ENCODE peak calls at places on chromosomes 1 and 21, in eight cellular contexts. One of them, this sample, is unnamed.

GRCh38 chr1:232904566-232904965 is 45.8 kb upstream of the NTPCR start:
- DNase-seq in stimulated activated CD8-positive, alpha-beta memory T cell treated with anti-CD3 and anti-CD28 coated beads, Interleukin-2, amount 100 ng/mL, for 1 hour: no peak
- DNase-seq in T-helper 1 cell: no peak
- DNase-seq in fibroblast of the conjunctiva: no peak
- DNase-seq in mesenchymal stem cell: peak; percentile 84
- DNase-seq in GM23248: peak; percentile 87
- DNase-seq in lower leg skin: no peak
- DNase-seq in GM04503: peak; percentile 44
- DNase-seq in this sample: peak; percentile 40

GRCh38 chr1:19067187-19067911 is 110.9 kb upstream of the IFFO2 start:
- DNase-seq in GM23248: no peak
- DNase-seq in T-helper 1 cell: no peak
- DNase-seq in mesenchymal stem cell: no peak
- DNase-seq in lower leg skin: no peak
- DNase-seq in GM04503: no peak
- DNase-seq in stimulated activated CD8-positive, alpha-beta memory T cell treated with anti-CD3 and anti-CD28 coated beads, Interleukin-2, amount 100 ng/mL, for 1 hour: no peak
- DNase-seq in fibroblast of the conjunctiva: no peak
- DNase-seq in this sample: peak; percentile 54

GRCh38 chr21:41557884-41558283 is 49.9 kb upstream of the TMPRSS2 start:
- DNase-seq in fibroblast of the conjunctiva: no peak
- DNase-seq in mesenchymal stem cell: no peak
- DNase-seq in GM23248: no peak
- DNase-seq in GM04503: no peak
- DNase-seq in T-helper 1 cell: no peak
- DNase-seq in stimulated activated CD8-positive, alpha-beta memory T cell treated with anti-CD3 and anti-CD28 coated beads, Interleukin-2, amount 100 ng/mL, for 1 hour: no peak
- DNase-seq in lower leg skin: no peak
- DNase-seq in this sample: no peak

GRCh38 chr21:44955141-44955802 is 15.4 kb downstream of the SLX9 start:
- DNase-seq in stimulated activated CD8-positive, alpha-beta memory T cell treated with anti-CD3 and anti-CD28 coated beads, Interleukin-2, amount 100 ng/mL, for 1 hour: no peak
- DNase-seq in fibroblast of the conjunctiva: no peak
- DNase-seq in GM23248: no peak
- DNase-seq in lower leg skin: no peak
- DNase-seq in mesenchymal stem cell: peak; percentile 65
- DNase-seq in GM04503: no peak
- DNase-seq in T-helper 1 cell: no peak
- DNase-seq in this sample: no peak

GRCh38 chr1:209534496-209535250 is 48.8 kb upstream of the CAMK1G start:
- DNase-seq in GM23248: no peak
- DNase-seq in lower leg skin: no peak
- DNase-seq in T-helper 1 cell: no peak
- DNase-seq in stimulated activated CD8-positive, alpha-beta memory T cell treated with anti-CD3 and anti-CD28 coated beads, Interleukin-2, amount 100 ng/mL, for 1 hour: no peak
- DNase-seq in mesenchymal stem cell: no peak
- DNase-seq in GM04503: no peak
- DNase-seq in fibroblast of the conjunctiva: no peak
- DNase-seq in this sample: no peak

GRCh38 chr1:47729685-47730084 is 267.5 kb downstream of the TRABD2B start:
- DNase-seq in T-helper 1 cell: no peak
- DNase-seq in lower leg skin: no peak
- DNase-seq in mesenchymal stem cell: no peak
- DNase-seq in GM04503: no peak
- DNase-seq in stimulated activated CD8-positive, alpha-beta memory T cell treated with anti-CD3 and anti-CD28 coated beads, Interleukin-2, amount 100 ng/mL, for 1 hour: no peak
- DNase-seq in fibroblast of the conjunctiva: no peak
- DNase-seq in GM23248: no peak
- DNase-seq in this sample: no peak

GRCh38 chr1:87061742-87062156 is 147.3 kb downstream of the HS2ST1 start:
- DNase-seq in GM23248: peak; percentile 69
- DNase-seq in GM04503: no peak
- DNase-seq in mesenchymal stem cell: peak; percentile 24
- DNase-seq in stimulated activated CD8-positive, alpha-beta memory T cell treated with anti-CD3 and anti-CD28 coated beads, Interleukin-2, amount 100 ng/mL, for 1 hour: no peak
- DNase-seq in lower leg skin: no peak
- DNase-seq in T-helper 1 cell: no peak
- DNase-seq in fibroblast of the conjunctiva: peak; percentile 6
- DNase-seq in this sample: peak; percentile 39

GRCh38 chr1:190738321-190738720 is 260.7 kb upstream of the BRINP3 start:
- DNase-seq in GM04503: no peak
- DNase-seq in mesenchymal stem cell: no peak
- DNase-seq in GM23248: peak; percentile 0
- DNase-seq in fibroblast of the conjunctiva: no peak
- DNase-seq in stimulated activated CD8-positive, alpha-beta memory T cell treated with anti-CD3 and anti-CD28 coated beads, Interleukin-2, amount 100 ng/mL, for 1 hour: no peak
- DNase-seq in T-helper 1 cell: no peak
- DNase-seq in lower leg skin: no peak
- DNase-seq in this sample: no peak

GRCh38 chr1:44826375-44827196 is 16.5 kb downstream of the PTCH2 start:
- DNase-seq in mesenchymal stem cell: no peak
- DNase-seq in lower leg skin: no peak
- DNase-seq in GM04503: no peak
- DNase-seq in T-helper 1 cell: no peak
- DNase-seq in GM23248: no peak
- DNase-seq in fibroblast of the conjunctiva: no peak
- DNase-seq in stimulated activated CD8-positive, alpha-beta memory T cell treated with anti-CD3 and anti-CD28 coated beads, Interleukin-2, amount 100 ng/mL, for 1 hour: no peak
- DNase-seq in this sample: peak; percentile 19

GRCh38 chr1:201376107-201376463 is 1.4 kb downstream of the TNNT2 start:
- DNase-seq in GM23248: no peak
- DNase-seq in stimulated activated CD8-positive, alpha-beta memory T cell treated with anti-CD3 and anti-CD28 coated beads, Interleukin-2, amount 100 ng/mL, for 1 hour: no peak
- DNase-seq in lower leg skin: no peak
- DNase-seq in mesenchymal stem cell: no peak
- DNase-seq in GM04503: no peak
- DNase-seq in T-helper 1 cell: no peak
- DNase-seq in fibroblast of the conjunctiva: no peak
- DNase-seq in this sample: no peak

GRCh38 chr1:183093821-183094287 is 70.6 kb downstream of the LAMC1 start:
- DNase-seq in GM04503: peak; percentile 82
- DNase-seq in T-helper 1 cell: no peak
- DNase-seq in fibroblast of the conjunctiva: no peak
- DNase-seq in stimulated activated CD8-positive, alpha-beta memory T cell treated with anti-CD3 and anti-CD28 coated beads, Interleukin-2, amount 100 ng/mL, for 1 hour: no peak
- DNase-seq in lower leg skin: no peak
- DNase-seq in mesenchymal stem cell: peak; percentile 73
- DNase-seq in GM23248: peak; percentile 92
- DNase-seq in this sample: peak; percentile 87

GRCh38 chr1:84077476-84078107 is 66.5 kb upstream of the PRKACB start:
- DNase-seq in lower leg skin: peak; percentile 30
- DNase-seq in GM23248: peak; percentile 88
- DNase-seq in GM04503: peak; percentile 27
- DNase-seq in T-helper 1 cell: peak; percentile 33
- DNase-seq in stimulated activated CD8-positive, alpha-beta memory T cell treated with anti-CD3 and anti-CD28 coated beads, Interleukin-2, amount 100 ng/mL, for 1 hour: peak; percentile 50
- DNase-seq in mesenchymal stem cell: peak; percentile 85
- DNase-seq in fibroblast of the conjunctiva: peak; percentile 16
- DNase-seq in this sample: peak; percentile 79

GRCh38 chr1:213661346-213661745 is 326.4 kb upstream of the PROX1 start:
- DNase-seq in lower leg skin: no peak
- DNase-seq in mesenchymal stem cell: no peak
- DNase-seq in T-helper 1 cell: no peak
- DNase-seq in GM04503: no peak
- DNase-seq in stimulated activated CD8-positive, alpha-beta memory T cell treated with anti-CD3 and anti-CD28 coated beads, Interleukin-2, amount 100 ng/mL, for 1 hour: no peak
- DNase-seq in fibroblast of the conjunctiva: no peak
- DNase-seq in GM23248: no peak
- DNase-seq in this sample: no peak

GRCh38 chr1:77412069-77412793 is 130.4 kb downstream of the AK5 start:
- DNase-seq in lower leg skin: no peak
- DNase-seq in stimulated activated CD8-positive, alpha-beta memory T cell treated with anti-CD3 and anti-CD28 coated beads, Interleukin-2, amount 100 ng/mL, for 1 hour: no peak
- DNase-seq in GM04503: no peak
- DNase-seq in GM23248: peak; percentile 48
- DNase-seq in fibroblast of the conjunctiva: no peak
- DNase-seq in mesenchymal stem cell: peak; percentile 18
- DNase-seq in T-helper 1 cell: no peak
- DNase-seq in this sample: peak; percentile 80

GRCh38 chr21:35547946-35548774 is 499.1 kb upstream of the RUNX1 start:
- DNase-seq in stimulated activated CD8-positive, alpha-beta memory T cell treated with anti-CD3 and anti-CD28 coated beads, Interleukin-2, amount 100 ng/mL, for 1 hour: no peak
- DNase-seq in fibroblast of the conjunctiva: no peak
- DNase-seq in T-helper 1 cell: no peak
- DNase-seq in GM23248: no peak
- DNase-seq in mesenchymal stem cell: no peak
- DNase-seq in GM04503: no peak
- DNase-seq in lower leg skin: no peak
- DNase-seq in this sample: no peak

GRCh38 chr1:73909043-73909567 is 288.9 kb downstream of the LRRIQ3 start:
- DNase-seq in T-helper 1 cell: no peak
- DNase-seq in stimulated activated CD8-positive, alpha-beta memory T cell treated with anti-CD3 and anti-CD28 coated beads, Interleukin-2, amount 100 ng/mL, for 1 hour: no peak
- DNase-seq in GM23248: no peak
- DNase-seq in mesenchymal stem cell: no peak
- DNase-seq in fibroblast of the conjunctiva: no peak
- DNase-seq in GM04503: no peak
- DNase-seq in lower leg skin: no peak
- DNase-seq in this sample: no peak

GRCh38 chr1:207069858-207070506 is 16.9 kb downstream of the PFKFB2 start:
- DNase-seq in GM04503: no peak
- DNase-seq in GM23248: no peak
- DNase-seq in mesenchymal stem cell: no peak
- DNase-seq in T-helper 1 cell: no peak
- DNase-seq in fibroblast of the conjunctiva: no peak
- DNase-seq in lower leg skin: no peak
- DNase-seq in stimulated activated CD8-positive, alpha-beta memory T cell treated with anti-CD3 and anti-CD28 coated beads, Interleukin-2, amount 100 ng/mL, for 1 hour: no peak
- DNase-seq in this sample: no peak

GRCh38 chr1:228407118-228408040 is 744 bp upstream of the TRIM11 start:
- DNase-seq in GM04503: no peak
- DNase-seq in stimulated activated CD8-positive, alpha-beta memory T cell treated with anti-CD3 and anti-CD28 coated beads, Interleukin-2, amount 100 ng/mL, for 1 hour: no peak
- DNase-seq in mesenchymal stem cell: no peak
- DNase-seq in T-helper 1 cell: no peak
- DNase-seq in GM23248: peak; percentile 9
- DNase-seq in fibroblast of the conjunctiva: no peak
- DNase-seq in lower leg skin: no peak
- DNase-seq in this sample: peak; percentile 50

GRCh38 chr21:36994501-36995189 is 11.9 kb upstream of the RIPPLY3 start:
- DNase-seq in mesenchymal stem cell: no peak
- DNase-seq in fibroblast of the conjunctiva: no peak
- DNase-seq in T-helper 1 cell: no peak
- DNase-seq in lower leg skin: no peak
- DNase-seq in GM04503: no peak
- DNase-seq in stimulated activated CD8-positive, alpha-beta memory T cell treated with anti-CD3 and anti-CD28 coated beads, Interleukin-2, amount 100 ng/mL, for 1 hour: no peak
- DNase-seq in GM23248: peak; percentile 41
- DNase-seq in this sample: no peak

GRCh38 chr1:182633657-182634281 is 29.6 kb upstream of the RGS16 start:
- DNase-seq in T-helper 1 cell: no peak
- DNase-seq in lower leg skin: no peak
- DNase-seq in stimulated activated CD8-positive, alpha-beta memory T cell treated with anti-CD3 and anti-CD28 coated beads, Interleukin-2, amount 100 ng/mL, for 1 hour: no peak
- DNase-seq in GM04503: no peak
- DNase-seq in mesenchymal stem cell: no peak
- DNase-seq in fibroblast of the conjunctiva: no peak
- DNase-seq in GM23248: no peak
- DNase-seq in this sample: no peak

GRCh38 chr1:171742577-171742922 is 685 bp upstream of the VAMP4 start:
- DNase-seq in mesenchymal stem cell: peak; percentile 61
- DNase-seq in T-helper 1 cell: no peak
- DNase-seq in fibroblast of the conjunctiva: no peak
- DNase-seq in stimulated activated CD8-positive, alpha-beta memory T cell treated with anti-CD3 and anti-CD28 coated beads, Interleukin-2, amount 100 ng/mL, for 1 hour: no peak
- DNase-seq in GM23248: peak; percentile 81
- DNase-seq in GM04503: no peak
- DNase-seq in lower leg skin: peak; percentile 59
- DNase-seq in this sample: peak; percentile 62

GRCh38 chr1:156146749-156147405 is 6.5 kb upstream of the SEMA4A start:
- DNase-seq in GM04503: no peak
- DNase-seq in GM23248: peak; percentile 74
- DNase-seq in lower leg skin: no peak
- DNase-seq in T-helper 1 cell: no peak
- DNase-seq in fibroblast of the conjunctiva: no peak
- DNase-seq in mesenchymal stem cell: peak; percentile 68
- DNase-seq in stimulated activated CD8-positive, alpha-beta memory T cell treated with anti-CD3 and anti-CD28 coated beads, Interleukin-2, amount 100 ng/mL, for 1 hour: no peak
- DNase-seq in this sample: peak; percentile 47

GRCh38 chr1:42935971-42936308 is 22.7 kb downstream of the SLC2A1 start:
- DNase-seq in GM04503: no peak
- DNase-seq in stimulated activated CD8-positive, alpha-beta memory T cell treated with anti-CD3 and anti-CD28 coated beads, Interleukin-2, amount 100 ng/mL, for 1 hour: no peak
- DNase-seq in fibroblast of the conjunctiva: no peak
- DNase-seq in GM23248: no peak
- DNase-seq in mesenchymal stem cell: no peak
- DNase-seq in T-helper 1 cell: no peak
- DNase-seq in lower leg skin: no peak
- DNase-seq in this sample: no peak

GRCh38 chr1:192730206-192730605 is 78.6 kb upstream of the RGS2 start:
- DNase-seq in fibroblast of the conjunctiva: no peak
- DNase-seq in lower leg skin: no peak
- DNase-seq in mesenchymal stem cell: peak; percentile 11
- DNase-seq in T-helper 1 cell: no peak
- DNase-seq in GM04503: no peak
- DNase-seq in GM23248: no peak
- DNase-seq in stimulated activated CD8-positive, alpha-beta memory T cell treated with anti-CD3 and anti-CD28 coated beads, Interleukin-2, amount 100 ng/mL, for 1 hour: no peak
- DNase-seq in this sample: no peak

GRCh38 chr1:15352122-15352957 is 57.3 kb upstream of the EFHD2 start:
- DNase-seq in fibroblast of the conjunctiva: no peak
- DNase-seq in mesenchymal stem cell: peak; percentile 59
- DNase-seq in stimulated activated CD8-positive, alpha-beta memory T cell treated with anti-CD3 and anti-CD28 coated beads, Interleukin-2, amount 100 ng/mL, for 1 hour: no peak
- DNase-seq in T-helper 1 cell: no peak
- DNase-seq in lower leg skin: no peak
- DNase-seq in GM23248: peak; percentile 91
- DNase-seq in GM04503: peak; percentile 53
- DNase-seq in this sample: peak; percentile 91

GRCh38 chr1:20210736-20211405 is 24.6 kb upstream of the PLA2G2C start:
- DNase-seq in mesenchymal stem cell: no peak
- DNase-seq in fibroblast of the conjunctiva: no peak
- DNase-seq in stimulated activated CD8-positive, alpha-beta memory T cell treated with anti-CD3 and anti-CD28 coated beads, Interleukin-2, amount 100 ng/mL, for 1 hour: no peak
- DNase-seq in GM23248: peak; percentile 27
- DNase-seq in GM04503: no peak
- DNase-seq in lower leg skin: no peak
- DNase-seq in T-helper 1 cell: no peak
- DNase-seq in this sample: no peak

GRCh38 chr1:44894591-44894990 is 51.5 kb upstream of the PTCH2 start:
- DNase-seq in fibroblast of the conjunctiva: no peak
- DNase-seq in GM23248: peak; percentile 86
- DNase-seq in lower leg skin: no peak
- DNase-seq in T-helper 1 cell: no peak
- DNase-seq in stimulated activated CD8-positive, alpha-beta memory T cell treated with anti-CD3 and anti-CD28 coated beads, Interleukin-2, amount 100 ng/mL, for 1 hour: no peak
- DNase-seq in mesenchymal stem cell: peak; percentile 90
- DNase-seq in GM04503: peak; percentile 69
- DNase-seq in this sample: peak; percentile 90

GRCh38 chr1:167775178-167775577 is 53.4 kb downstream of the MPZL1 start:
- DNase-seq in fibroblast of the conjunctiva: no peak
- DNase-seq in T-helper 1 cell: no peak
- DNase-seq in GM23248: peak; percentile 56
- DNase-seq in GM04503: no peak
- DNase-seq in stimulated activated CD8-positive, alpha-beta memory T cell treated with anti-CD3 and anti-CD28 coated beads, Interleukin-2, amount 100 ng/mL, for 1 hour: no peak
- DNase-seq in mesenchymal stem cell: peak; percentile 77
- DNase-seq in lower leg skin: no peak
- DNase-seq in this sample: peak; percentile 54

GRCh38 chr1:66333463-66334232 is 200.3 kb upstream of the SGIP1 start:
- DNase-seq in GM04503: no peak
- DNase-seq in fibroblast of the conjunctiva: no peak
- DNase-seq in mesenchymal stem cell: peak; percentile 35
- DNase-seq in T-helper 1 cell: no peak
- DNase-seq in lower leg skin: no peak
- DNase-seq in stimulated activated CD8-positive, alpha-beta memory T cell treated with anti-CD3 and anti-CD28 coated beads, Interleukin-2, amount 100 ng/mL, for 1 hour: no peak
- DNase-seq in GM23248: peak; percentile 33
- DNase-seq in this sample: peak; percentile 54

GRCh38 chr1:214241060-214241459 is 39.9 kb upstream of the SMYD2 start:
- DNase-seq in GM23248: peak; percentile 42
- DNase-seq in GM04503: no peak
- DNase-seq in T-helper 1 cell: no peak
- DNase-seq in lower leg skin: no peak
- DNase-seq in fibroblast of the conjunctiva: no peak
- DNase-seq in stimulated activated CD8-positive, alpha-beta memory T cell treated with anti-CD3 and anti-CD28 coated beads, Interleukin-2, amount 100 ng/mL, for 1 hour: no peak
- DNase-seq in mesenchymal stem cell: no peak
- DNase-seq in this sample: peak; percentile 20

GRCh38 chr1:241821363-241821762 is 26.6 kb upstream of the EXO1 start:
- DNase-seq in T-helper 1 cell: no peak
- DNase-seq in stimulated activated CD8-positive, alpha-beta memory T cell treated with anti-CD3 and anti-CD28 coated beads, Interleukin-2, amount 100 ng/mL, for 1 hour: no peak
- DNase-seq in GM04503: no peak
- DNase-seq in lower leg skin: no peak
- DNase-seq in fibroblast of the conjunctiva: no peak
- DNase-seq in mesenchymal stem cell: peak; percentile 59
- DNase-seq in GM23248: peak; percentile 64
- DNase-seq in this sample: peak; percentile 82

GRCh38 chr1:186271032-186271431 is 104.0 kb downstream of the TPR start:
- DNase-seq in T-helper 1 cell: no peak
- DNase-seq in stimulated activated CD8-positive, alpha-beta memory T cell treated with anti-CD3 and anti-CD28 coated beads, Interleukin-2, amount 100 ng/mL, for 1 hour: no peak
- DNase-seq in lower leg skin: no peak
- DNase-seq in GM04503: no peak
- DNase-seq in mesenchymal stem cell: no peak
- DNase-seq in fibroblast of the conjunctiva: no peak
- DNase-seq in GM23248: no peak
- DNase-seq in this sample: no peak